ENCODE peak calls at places on chromosome 9, in four cellular contexts. P, Z, J and A are unnamed samples.

GRCh38 chr9:114532561-114533237 is 27.4 kb upstream of the WHRN start:
- DNase-seq in P (no peak), J (no peak), Z (no peak), A (no peak)

GRCh38 chr9:96157675-96158074 is 144.3 kb downstream of the HSD17B3 start:
- DNase-seq in Z (no peak), J (no peak), P (no peak), A (no peak)

GRCh38 chr9:93810028-93810971 is 144.9 kb downstream of the BARX1 start:
- DNase-seq in Z (peak; percentile 11), J (peak; percentile 15), P (no peak), A (no peak)

GRCh38 chr9:20616808-20617207 is 5.5 kb downstream of the MLLT3 start:
- DNase-seq in P (no peak), Z (no peak), J (no peak), A (no peak)

GRCh38 chr9:134301387-134302129 is 24.7 kb upstream of the RXRA start:
- DNase-seq in Z (peak; percentile 65), J (peak; percentile 64), P (peak; percentile 41), A (no peak)

GRCh38 chr9:125772740-125773139 is 25.6 kb downstream of the PBX3 start:
- DNase-seq in Z (no peak), J (no peak), P (no peak), A (no peak)

GRCh38 chr9:89407070-89407469 is 88.8 kb downstream of the SECISBP2 start:
- DNase-seq in Z (no peak), P (no peak), J (no peak), A (no peak)

GRCh38 chr9:138037140-138037539 is 159.6 kb downstream of the CACNA1B start:
- DNase-seq in J (no peak), Z (no peak), P (no peak), A (no peak)

GRCh38 chr9:136564379-136564988 is 18.6 kb upstream of the NOTCH1 start:
- DNase-seq in Z (peak; percentile 83), J (no peak), P (no peak), A (no peak)

GRCh38 chr9:127130661-127131538 is 8.5 kb upstream of the ANGPTL2 start:
- DNase-seq in J (no peak), Z (no peak), P (no peak), A (peak; percentile 69)

GRCh38 chr9:129776938-129777768 is 24.3 kb upstream of the PTGES start:
- DNase-seq in P (no peak), J (peak; percentile 39), Z (no peak), A (peak; percentile 95)

GRCh38 chr9:132698989-132699388 is 28.7 kb downstream of the GTF3C4 start:
- DNase-seq in Z (no peak), P (no peak), J (no peak), A (no peak)

GRCh38 chr9:113530942-113531341 is 67.4 kb downstream of the RGS3 start:
- DNase-seq in Z (no peak), J (no peak), P (no peak), A (no peak)

GRCh38 chr9:34047864-34048729 is 590 bp downstream of the UBAP2 start:
- DNase-seq in J (peak; percentile 75), Z (peak; percentile 39), P (peak; percentile 25), A (peak; percentile 53)

GRCh38 chr9:109805054-109805453 is 25.1 kb downstream of the PALM2AKAP2 start:
- DNase-seq in Z (no peak), P (no peak), J (no peak), A (no peak)

GRCh38 chr9:20788526-20789421 is 104.7 kb downstream of the FOCAD start:
- DNase-seq in J (no peak), P (no peak), Z (no peak), A (no peak)

GRCh38 chr9:124693403-124693802 is 77.7 kb downstream of the NR6A1 start:
- DNase-seq in J (no peak), P (no peak), Z (no peak), A (no peak)

GRCh38 chr9:137788561-137789294 is 88.9 kb upstream of the CACNA1B start:
- DNase-seq in P (no peak), Z (no peak), J (no peak), A (no peak)

GRCh38 chr9:134778156-134778555 is 102.5 kb upstream of the FCN2 start:
- DNase-seq in P (no peak), J (no peak), Z (no peak), A (no peak)

GRCh38 chr9:80492221-80492620 is 920.5 kb downstream of the TLE4 start:
- DNase-seq in P (no peak), J (no peak), Z (no peak), A (no peak)

GRCh38 chr9:63817622-63818518 is 1467.1 kb downstream of the FOXD4L5 start:
- DNase-seq in Z (peak; percentile 68), J (peak; percentile 84), P (peak; percentile 45), A (no peak)

GRCh38 chr9:16282216-16282615 is 588.3 kb downstream of the BNC2 start:
- DNase-seq in J (no peak), Z (no peak), P (no peak), A (no peak)

GRCh38 chr9:2837915-2838314 is 6.0 kb downstream of the PUM3 start:
- DNase-seq in Z (no peak), J (no peak), P (no peak), A (no peak)

GRCh38 chr9:4832786-4833579 is 40.2 kb downstream of the RCL1 start:
- DNase-seq in J (no peak), P (no peak), Z (no peak), A (no peak)

GRCh38 chr9:89610391-89610925 is 5.6 kb downstream of the GADD45G start:
- DNase-seq in J (no peak), Z (no peak), P (no peak), A (no peak)

GRCh38 chr9:124350485-124351263 is 64.6 kb downstream of the PSMB7 start:
- DNase-seq in Z (no peak), P (no peak), J (peak; percentile 28), A (no peak)

GRCh38 chr9:99859395-99859980 is 37.8 kb downstream of the NR4A3 start:
- DNase-seq in P (no peak), J (no peak), Z (no peak), A (no peak)

GRCh38 chr9:115039686-115040085 is 78.3 kb downstream of the TNC start:
- DNase-seq in Z (no peak), J (no peak), P (no peak), A (no peak)

GRCh38 chr9:126151031-126151670 is 175.5 kb upstream of the MVB12B start:
- DNase-seq in P (no peak), J (no peak), Z (no peak), A (no peak)

GRCh38 chr9:73183917-73184861 is 32.5 kb downstream of the ANXA1 start:
- DNase-seq in J (no peak), P (no peak), Z (peak; percentile 7), A (peak; percentile 81)